ENCODE peak calls at places on chromosomes 11 and 22, in nine cellular contexts. One of them, this sample, is unnamed. For H3K4me1, the result is how much of the 10 kb centered on the place peaks cover.

GRCh38 chr22:34579519-34579918 is 486.4 kb upstream of the ISX start:
- DNase-seq in heart left ventricle: no peak
- DNase-seq in K562: no peak
- DNase-seq in neuronal stem cell: no peak
- DNase-seq in pancreas: no peak
- DNase-seq in CD8-positive, alpha-beta T cell: no peak
- DNase-seq in RWPE2: no peak
- DNase-seq in cardiac muscle cell: no peak
- DNase-seq in aorta: no peak
- DNase-seq in this sample: no peak

GRCh38 chr22:50447576-50448551 is 27.0 kb downstream of the SBF1 start:
- DNase-seq in heart left ventricle: peak
- DNase-seq in K562: no peak
- DNase-seq in neuronal stem cell: no peak
- DNase-seq in pancreas: peak
- DNase-seq in CD8-positive, alpha-beta T cell: no peak
- DNase-seq in RWPE2: no peak
- DNase-seq in cardiac muscle cell: no peak
- DNase-seq in aorta: no peak
- DNase-seq in this sample: no peak

GRCh38 chr11:81840375-81840774 is 893.3 kb downstream of the FAM181B start:
- DNase-seq in heart left ventricle: no peak
- DNase-seq in K562: no peak
- DNase-seq in neuronal stem cell: no peak
- DNase-seq in pancreas: no peak
- DNase-seq in CD8-positive, alpha-beta T cell: no peak
- DNase-seq in RWPE2: no peak
- DNase-seq in cardiac muscle cell: peak
- DNase-seq in aorta: no peak
- DNase-seq in this sample: no peak

GRCh38 chr11:47376543-47377371 is 1.6 kb downstream of the SPI1 start:
- DNase-seq in heart left ventricle: peak
- DNase-seq in K562: peak
- DNase-seq in neuronal stem cell: no peak
- DNase-seq in pancreas: peak
- DNase-seq in CD8-positive, alpha-beta T cell: no peak
- DNase-seq in RWPE2: no peak
- DNase-seq in cardiac muscle cell: peak
- DNase-seq in aorta: peak
- DNase-seq in this sample: no peak

GRCh38 chr22:44214764-44215163 is 34.0 kb downstream of the PARVG start:
- DNase-seq in heart left ventricle: no peak
- DNase-seq in K562: no peak
- DNase-seq in neuronal stem cell: no peak
- DNase-seq in pancreas: no peak
- DNase-seq in CD8-positive, alpha-beta T cell: no peak
- DNase-seq in RWPE2: no peak
- DNase-seq in cardiac muscle cell: no peak
- DNase-seq in aorta: no peak
- DNase-seq in this sample: no peak

GRCh38 chr11:95682552-95682951 is 107.0 kb downstream of the FAM76B start:
- DNase-seq in heart left ventricle: no peak
- DNase-seq in K562: no peak
- DNase-seq in neuronal stem cell: no peak
- DNase-seq in pancreas: no peak
- DNase-seq in CD8-positive, alpha-beta T cell: no peak
- DNase-seq in RWPE2: no peak
- DNase-seq in cardiac muscle cell: peak
- DNase-seq in aorta: no peak
- DNase-seq in this sample: no peak

GRCh38 chr22:43118024-43118849 is 7.7 kb downstream of the BIK start:
- DNase-seq in heart left ventricle: no peak
- DNase-seq in K562: no peak
- DNase-seq in neuronal stem cell: no peak
- DNase-seq in pancreas: no peak
- DNase-seq in CD8-positive, alpha-beta T cell: no peak
- DNase-seq in RWPE2: no peak
- DNase-seq in cardiac muscle cell: no peak
- DNase-seq in aorta: no peak
- DNase-seq in this sample: no peak

GRCh38 chr11:32343325-32344008 is 91.9 kb downstream of the WT1 start:
- DNase-seq in heart left ventricle: no peak
- DNase-seq in K562: no peak
- DNase-seq in neuronal stem cell: no peak
- DNase-seq in pancreas: no peak
- DNase-seq in CD8-positive, alpha-beta T cell: no peak
- DNase-seq in RWPE2: no peak
- DNase-seq in cardiac muscle cell: no peak
- DNase-seq in aorta: no peak
- DNase-seq in this sample: no peak

GRCh38 chr11:100918551-100919500 is 210.8 kb downstream of the PGR start:
- DNase-seq in heart left ventricle: no peak
- DNase-seq in K562: no peak
- DNase-seq in neuronal stem cell: no peak
- DNase-seq in pancreas: no peak
- DNase-seq in CD8-positive, alpha-beta T cell: no peak
- DNase-seq in RWPE2: no peak
- DNase-seq in cardiac muscle cell: peak
- DNase-seq in aorta: no peak
- DNase-seq in this sample: no peak

GRCh38 chr11:128135451-128135850 is 451.9 kb downstream of the ETS1 start:
- DNase-seq in heart left ventricle: no peak
- DNase-seq in K562: no peak
- DNase-seq in neuronal stem cell: peak
- DNase-seq in pancreas: no peak
- DNase-seq in CD8-positive, alpha-beta T cell: no peak
- DNase-seq in RWPE2: no peak
- DNase-seq in cardiac muscle cell: peak
- DNase-seq in aorta: no peak
- DNase-seq in this sample: no peak

GRCh38 chr22:44341431-44342346 is 28.9 kb upstream of the SHISAL1 start:
- DNase-seq in heart left ventricle: no peak
- DNase-seq in K562: no peak
- DNase-seq in neuronal stem cell: no peak
- DNase-seq in pancreas: no peak
- DNase-seq in CD8-positive, alpha-beta T cell: no peak
- DNase-seq in RWPE2: no peak
- DNase-seq in cardiac muscle cell: peak
- DNase-seq in aorta: peak
- DNase-seq in this sample: no peak

GRCh38 chr11:69213964-69214363 is 58.2 kb downstream of the SMIM38 start:
- DNase-seq in heart left ventricle: no peak
- DNase-seq in K562: no peak
- DNase-seq in neuronal stem cell: no peak
- DNase-seq in pancreas: no peak
- DNase-seq in CD8-positive, alpha-beta T cell: no peak
- DNase-seq in RWPE2: no peak
- DNase-seq in cardiac muscle cell: no peak
- DNase-seq in aorta: no peak
- DNase-seq in this sample: no peak

GRCh38 chr11:65774525-65775306 is 6.1 kb downstream of the AP5B1 start:
- DNase-seq in heart left ventricle: no peak
- DNase-seq in K562: no peak
- DNase-seq in neuronal stem cell: no peak
- DNase-seq in pancreas: peak
- DNase-seq in CD8-positive, alpha-beta T cell: no peak
- DNase-seq in RWPE2: no peak
- DNase-seq in cardiac muscle cell: no peak
- DNase-seq in aorta: no peak
- DNase-seq in this sample: no peak

GRCh38 chr11:61697764-61698163 is 17.6 kb downstream of the DAGLA start:
- DNase-seq in heart left ventricle: no peak
- DNase-seq in K562: no peak
- DNase-seq in neuronal stem cell: no peak
- DNase-seq in pancreas: no peak
- DNase-seq in CD8-positive, alpha-beta T cell: no peak
- DNase-seq in RWPE2: no peak
- DNase-seq in cardiac muscle cell: no peak
- DNase-seq in aorta: no peak
- DNase-seq in this sample: no peak
- H3K4me1 ChIP-seq in heart left ventricle: under half
- H3K4me1 ChIP-seq in K562: under half
- H3K4me1 ChIP-seq in neuronal stem cell: under half
- H3K4me1 ChIP-seq in pancreas: half or more
- H3K4me1 ChIP-seq in CD8-positive, alpha-beta T cell: under half
- H3K4me1 ChIP-seq in RWPE2: half or more
- H3K4me1 ChIP-seq in cardiac muscle cell: under half
- H3K4me1 ChIP-seq in aorta: under half
- H3K4me1 ChIP-seq in this sample: under half

DNA sequence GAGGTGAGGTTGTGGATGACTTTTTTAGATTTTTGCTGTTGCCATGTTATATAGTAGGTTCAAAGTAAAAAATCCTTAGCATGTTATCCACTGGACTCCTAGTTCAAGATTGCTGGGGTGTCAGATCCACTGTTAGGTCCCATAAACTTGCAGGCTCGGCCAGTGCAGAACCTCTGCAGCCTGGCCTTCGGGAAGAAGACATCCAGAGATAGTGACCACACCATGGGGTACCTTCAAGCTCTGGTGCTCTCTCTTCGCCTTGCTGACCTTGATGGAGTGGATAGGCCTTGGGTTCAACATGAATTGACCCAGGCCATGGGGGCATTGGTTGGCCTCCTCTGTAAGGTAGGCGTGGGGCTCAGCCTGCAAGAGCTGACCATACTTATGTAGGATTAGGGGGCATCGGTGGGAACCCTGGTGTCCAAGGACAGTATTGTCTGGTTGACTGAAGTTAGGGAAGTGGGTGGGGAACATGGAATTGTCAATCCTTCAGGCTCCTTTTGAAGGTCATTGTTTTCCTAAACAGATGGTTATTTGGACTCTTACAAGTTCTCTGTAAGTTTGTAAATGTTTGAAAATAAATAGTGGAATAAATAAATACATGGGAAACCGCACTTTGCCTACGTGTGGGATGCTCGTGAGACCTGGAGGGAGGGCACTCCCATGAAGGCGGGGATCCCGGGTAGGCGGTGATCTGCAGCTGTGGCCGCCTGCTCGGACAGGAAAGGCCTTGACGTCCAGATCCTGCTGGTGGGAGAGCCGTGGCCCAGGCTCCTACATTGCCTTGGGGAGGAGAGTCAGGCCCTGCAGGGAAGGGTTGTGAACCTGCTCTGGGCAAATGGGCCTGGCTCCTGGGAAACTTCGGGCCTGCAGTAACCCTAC is 37.1 kb downstream of the BCR start:
- DNase-seq in heart left ventricle: no peak
- DNase-seq in K562: peak
- DNase-seq in neuronal stem cell: no peak
- DNase-seq in pancreas: peak
- DNase-seq in CD8-positive, alpha-beta T cell: no peak
- DNase-seq in RWPE2: no peak
- DNase-seq in cardiac muscle cell: no peak
- DNase-seq in aorta: peak
- DNase-seq in this sample: no peak
- H3K4me1 ChIP-seq in heart left ventricle: under half
- H3K4me1 ChIP-seq in K562: half or more
- H3K4me1 ChIP-seq in neuronal stem cell: under half
- H3K4me1 ChIP-seq in pancreas: under half
- H3K4me1 ChIP-seq in CD8-positive, alpha-beta T cell: half or more
- H3K4me1 ChIP-seq in RWPE2: half or more
- H3K4me1 ChIP-seq in cardiac muscle cell: under half
- H3K4me1 ChIP-seq in aorta: under half
- H3K4me1 ChIP-seq in this sample: half or more

GRCh38 chr11:134332189-134332631 is 422 bp downstream of the GLB1L2 start:
- DNase-seq in heart left ventricle: no peak
- DNase-seq in K562: peak
- DNase-seq in neuronal stem cell: peak
- DNase-seq in pancreas: no peak
- DNase-seq in CD8-positive, alpha-beta T cell: no peak
- DNase-seq in RWPE2: no peak
- DNase-seq in cardiac muscle cell: no peak
- DNase-seq in aorta: no peak
- DNase-seq in this sample: no peak
- H3K4me1 ChIP-seq in heart left ventricle: under half
- H3K4me1 ChIP-seq in K562: under half
- H3K4me1 ChIP-seq in neuronal stem cell: under half
- H3K4me1 ChIP-seq in pancreas: under half
- H3K4me1 ChIP-seq in CD8-positive, alpha-beta T cell: under half
- H3K4me1 ChIP-seq in RWPE2: under half
- H3K4me1 ChIP-seq in cardiac muscle cell: under half
- H3K4me1 ChIP-seq in aorta: under half
- H3K4me1 ChIP-seq in this sample: under half

DNA sequence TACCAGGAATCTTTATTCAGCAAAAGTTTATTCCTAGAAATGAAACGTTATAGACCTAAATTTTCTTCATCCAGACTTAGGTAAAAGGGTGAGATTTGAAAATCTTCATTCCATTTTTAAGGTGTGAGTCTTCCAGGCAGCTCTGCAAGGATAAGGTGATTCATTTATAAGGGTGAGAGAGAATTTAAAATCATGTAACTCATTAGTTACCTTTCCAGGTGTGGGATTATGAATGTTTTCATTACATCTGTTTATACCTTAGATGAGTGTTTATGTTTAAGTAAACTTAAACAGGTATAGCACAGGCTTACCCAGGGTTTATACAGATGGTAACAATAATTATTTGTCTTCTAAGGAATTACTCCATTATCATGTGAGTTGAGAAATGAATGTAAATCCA is 2.8 kb downstream of the PRSS23 start:
- DNase-seq in heart left ventricle: no peak
- DNase-seq in K562: no peak
- DNase-seq in neuronal stem cell: no peak
- DNase-seq in pancreas: no peak
- DNase-seq in CD8-positive, alpha-beta T cell: no peak
- DNase-seq in RWPE2: no peak
- DNase-seq in cardiac muscle cell: no peak
- DNase-seq in aorta: no peak
- DNase-seq in this sample: no peak
- H3K4me1 ChIP-seq in heart left ventricle: under half
- H3K4me1 ChIP-seq in K562: under half
- H3K4me1 ChIP-seq in neuronal stem cell: under half
- H3K4me1 ChIP-seq in pancreas: under half
- H3K4me1 ChIP-seq in CD8-positive, alpha-beta T cell: under half
- H3K4me1 ChIP-seq in RWPE2: under half
- H3K4me1 ChIP-seq in cardiac muscle cell: under half
- H3K4me1 ChIP-seq in aorta: under half
- H3K4me1 ChIP-seq in this sample: under half

DNA sequence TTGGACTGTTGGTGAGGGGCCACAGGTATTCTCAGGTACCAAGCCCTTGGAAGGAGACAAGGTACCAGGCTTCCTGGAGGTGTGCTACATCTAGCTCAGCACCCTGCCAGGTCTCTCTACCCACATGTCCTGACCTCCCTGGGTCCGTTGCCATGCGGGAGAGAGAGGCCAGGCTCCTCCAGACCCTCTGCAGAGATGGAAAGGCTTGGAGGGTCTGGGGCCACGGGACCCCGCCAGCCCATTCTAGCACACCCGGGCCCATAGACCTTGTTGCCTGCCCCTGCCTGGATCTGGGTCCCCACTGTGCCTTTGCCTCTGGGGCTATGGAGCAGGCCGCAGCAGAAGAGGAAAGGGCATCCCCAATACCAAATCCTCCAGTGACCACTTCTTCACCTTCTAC is 2.2 kb upstream of the APOC3 start:
- DNase-seq in heart left ventricle: no peak
- DNase-seq in K562: no peak
- DNase-seq in neuronal stem cell: no peak
- DNase-seq in pancreas: no peak
- DNase-seq in CD8-positive, alpha-beta T cell: no peak
- DNase-seq in RWPE2: no peak
- DNase-seq in cardiac muscle cell: no peak
- DNase-seq in aorta: no peak
- DNase-seq in this sample: no peak
- H3K4me1 ChIP-seq in heart left ventricle: under half
- H3K4me1 ChIP-seq in K562: under half
- H3K4me1 ChIP-seq in neuronal stem cell: under half
- H3K4me1 ChIP-seq in pancreas: under half
- H3K4me1 ChIP-seq in CD8-positive, alpha-beta T cell: under half
- H3K4me1 ChIP-seq in RWPE2: under half
- H3K4me1 ChIP-seq in cardiac muscle cell: under half
- H3K4me1 ChIP-seq in aorta: under half
- H3K4me1 ChIP-seq in this sample: under half

GRCh38 chr11:115234794-115235193 is 269.4 kb downstream of the CADM1 start:
- DNase-seq in heart left ventricle: no peak
- DNase-seq in K562: no peak
- DNase-seq in neuronal stem cell: no peak
- DNase-seq in pancreas: no peak
- DNase-seq in CD8-positive, alpha-beta T cell: no peak
- DNase-seq in RWPE2: no peak
- DNase-seq in cardiac muscle cell: no peak
- DNase-seq in aorta: no peak
- DNase-seq in this sample: no peak
- H3K4me1 ChIP-seq in heart left ventricle: under half
- H3K4me1 ChIP-seq in K562: under half
- H3K4me1 ChIP-seq in neuronal stem cell: under half
- H3K4me1 ChIP-seq in pancreas: under half
- H3K4me1 ChIP-seq in CD8-positive, alpha-beta T cell: under half
- H3K4me1 ChIP-seq in RWPE2: under half
- H3K4me1 ChIP-seq in cardiac muscle cell: under half
- H3K4me1 ChIP-seq in aorta: under half
- H3K4me1 ChIP-seq in this sample: under half

This sample was measured in CD4-positive, CD25-positive, alpha-beta regulatory T cell.